ENCODE peak calls at places on chromosomes 3 and 15, in ten cellular contexts. P is heart left ventricle, H is breast epithelium, D is GM12878, I is IMR-90, C is suprapubic skin, M is psoas muscle, A is PC-9, T is tibial artery, X is body of pancreas. S is an unnamed sample. For H3K4me1, the result is how much of the 10 kb centered on the place peaks cover.

GRCh38 chr3:67655364-67656121 is 1.1 kb upstream of the SUCLG2 start:
- DNase-seq in I (no peak), A (no peak), H (no peak), P (no peak), T (no peak), D (peak), C (no peak), M (no peak), X (peak), S (peak)

GRCh38 chr3:33179132-33179531 is 39.5 kb downstream of the SUSD5 start:
- DNase-seq in C (no peak), P (no peak), X (no peak), M (no peak), A (no peak), H (no peak), I (no peak), D (no peak), T (no peak), S (no peak)

GRCh38 chr15:61974759-61975158 is 85.5 kb downstream of the VPS13C start:
- DNase-seq in M (no peak), D (no peak), C (no peak), P (no peak), I (peak), X (no peak), H (no peak), T (no peak), A (peak), S (no peak)

GRCh38 chr3:194993896-194994295 is 277.1 kb downstream of the XXYLT1 start:
- DNase-seq in I (no peak), H (no peak), X (no peak), A (no peak), D (no peak), P (no peak), C (peak), M (no peak), T (peak), S (no peak)

GRCh38 chr3:183353421-183353820 is 75.0 kb downstream of the MCF2L2 start:
- DNase-seq in M (no peak), I (no peak), D (no peak), A (no peak), X (no peak), T (no peak), H (no peak), C (no peak), P (no peak), S (no peak)

GRCh38 chr3:58231666-58232065 is 5.9 kb upstream of the ABHD6 start:
- DNase-seq in I (no peak), H (no peak), A (no peak), T (no peak), M (no peak), D (no peak), P (no peak), X (no peak), C (no peak), S (no peak)

GRCh38 chr3:184227481-184227935 is 1.9 kb upstream of the VWA5B2 start:
- DNase-seq in H (no peak), X (peak), C (no peak), D (no peak), I (no peak), M (no peak), P (no peak), A (no peak), T (no peak), S (peak)

GRCh38 chr3:171200052-171201029 is 173.8 kb upstream of the SLC2A2 start:
- DNase-seq in I (no peak), A (no peak), H (no peak), C (no peak), P (no peak), T (no peak), M (no peak), D (no peak), X (no peak), S (no peak)

GRCh38 chr3:111881480-111881879 is 22.4 kb downstream of the PHLDB2 start:
- DNase-seq in H (no peak), P (no peak), D (no peak), I (no peak), M (no peak), C (no peak), T (no peak), X (no peak), A (no peak), S (no peak)

GRCh38 chr3:29759443-29760033 is 478.7 kb downstream of the RBMS3 start:
- DNase-seq in T (no peak), A (no peak), P (no peak), H (no peak), M (peak), X (no peak), D (no peak), C (no peak), I (peak), S (no peak)

GRCh38 chr15:60370804-60371700 is 26.7 kb downstream of the ANXA2 start:
- DNase-seq in M (peak), P (peak), I (peak), C (peak), D (no peak), X (peak), H (peak), T (peak), A (peak), S (peak)

GRCh38 chr3:161607056-161607455 is 110.4 kb downstream of the OTOL1 start:
- DNase-seq in P (no peak), T (no peak), A (no peak), H (no peak), D (no peak), C (no peak), M (no peak), X (no peak), I (no peak), S (no peak)

GRCh38 chr3:151319613-151320012 is 3.0 kb upstream of the GPR87 start:
- DNase-seq in H (no peak), M (no peak), A (no peak), I (peak), C (no peak), D (no peak), T (no peak), X (no peak), P (no peak), S (no peak)

GRCh38 chr3:128786434-128787020 is 60.5 kb downstream of the RAB7A start:
- DNase-seq in A (no peak), H (no peak), M (no peak), P (no peak), C (no peak), D (no peak), X (no peak), T (no peak), I (peak), S (no peak)

GRCh38 chr3:58102371-58102750 is 94.1 kb downstream of the FLNB start:
- DNase-seq in I (no peak), H (no peak), T (no peak), A (no peak), C (no peak), X (no peak), D (no peak), M (no peak), P (no peak), S (no peak)

GRCh38 chr3:185722920-185723319 is 101.9 kb downstream of the IGF2BP2 start:
- DNase-seq in X (no peak), M (no peak), T (no peak), P (no peak), A (no peak), I (no peak), D (no peak), C (no peak), H (no peak), S (no peak)

GRCh38 chr3:64178419-64178818 is 46.8 kb downstream of the PRICKLE2 start:
- DNase-seq in X (no peak), M (no peak), H (no peak), P (no peak), C (no peak), T (no peak), I (no peak), D (no peak), A (no peak), S (no peak)

GRCh38 chr15:67917636-67918035 is 77.8 kb upstream of the RNU6-1 start:
- DNase-seq in D (no peak), C (no peak), X (no peak), T (no peak), A (no peak), H (no peak), M (no peak), I (no peak), P (no peak), S (no peak)

GRCh38 chr3:110069641-110070538 is 732.5 kb upstream of the DPPA4 start:
- DNase-seq in X (no peak), P (no peak), T (no peak), A (no peak), D (no peak), M (no peak), I (peak), H (no peak), C (no peak), S (no peak)

GRCh38 chr15:58742424-58743160 is 6.9 kb downstream of the ADAM10 start:
- DNase-seq in A (no peak), I (peak), D (no peak), M (no peak), C (no peak), P (no peak), X (no peak), T (no peak), H (no peak), S (no peak)

GRCh38 chr3:183295211-183295610 is 42.2 kb downstream of the B3GNT5 start:
- DNase-seq in M (peak), X (no peak), C (no peak), T (no peak), D (no peak), I (peak), A (peak), H (peak), P (peak), S (no peak)

GRCh38 chr3:64164309-64164708 is 61.0 kb downstream of the PRICKLE2 start:
- DNase-seq in D (no peak), M (no peak), P (no peak), X (no peak), T (no peak), I (no peak), C (no peak), H (no peak), A (no peak), S (no peak)

GRCh38 chr15:62464705-62465104 is 299.6 kb upstream of the C2CD4B start:
- DNase-seq in M (no peak), P (no peak), H (no peak), I (peak), D (no peak), T (peak), A (no peak), X (no peak), C (no peak), S (no peak)

GRCh38 chr3:194267744-194268658 is 83.1 kb downstream of the CPN2 start:
- DNase-seq in D (no peak), I (peak), H (peak), P (peak), C (peak), T (peak), M (peak), X (peak), A (no peak), S (no peak)

GRCh38 chr15:38597221-38597800 is 32.7 kb upstream of the RASGRP1 start:
- DNase-seq in A (no peak), T (no peak), C (no peak), X (no peak), D (no peak), P (no peak), M (no peak), I (no peak), H (no peak), S (no peak)

GRCh38 chr15:48719668-48720067 is 74.2 kb upstream of the FBN1 start:
- DNase-seq in D (no peak), T (no peak), P (no peak), H (no peak), M (no peak), I (no peak), C (no peak), X (no peak), A (no peak), S (no peak)

GRCh38 chr3:47851888-47852603 is 49.1 kb downstream of the DHX30 start:
- DNase-seq in M (no peak), D (no peak), A (no peak), I (no peak), C (no peak), X (no peak), P (no peak), H (no peak), T (no peak), S (no peak)

GRCh38 chr3:195873281-195873887 is 35.0 kb downstream of the TNK2 start:
- DNase-seq in X (no peak), H (no peak), M (no peak), C (no peak), P (no peak), D (no peak), I (no peak), T (no peak), A (no peak), S (peak)

GRCh38 chr3:71107926-71108325 is 475.6 kb downstream of the FOXP1 start:
- DNase-seq in H (no peak), M (no peak), I (peak), D (no peak), C (no peak), T (no peak), P (no peak), X (no peak), A (no peak), S (no peak)

GRCh38 chr3:124386006-124386405 is 344.2 kb upstream of the UMPS start:
- DNase-seq in A (no peak), I (no peak), X (no peak), M (no peak), P (no peak), T (no peak), H (no peak), D (no peak), C (no peak), S (peak)

GRCh38 chr3:128824132-128824850 is 55.1 kb upstream of the ACAD9 start:
- DNase-seq in M (peak), T (no peak), I (no peak), H (no peak), A (no peak), P (no peak), C (no peak), D (no peak), X (no peak), S (no peak)

GRCh38 chr3:126607214-126607908 is 47.6 kb downstream of the TXNRD3 start:
- DNase-seq in H (no peak), C (no peak), X (no peak), P (no peak), T (no peak), M (no peak), A (peak), D (no peak), I (peak), S (no peak)

GRCh38 chr3:144189044-144189443 is 217.4 kb downstream of the DIPK2A start:
- DNase-seq in M (no peak), X (no peak), D (no peak), T (no peak), A (no peak), I (peak), H (no peak), P (no peak), C (no peak), S (no peak)

GRCh38 chr3:160929595-160929994 is 173.6 kb downstream of the PPM1L start:
- DNase-seq in D (no peak), H (no peak), I (no peak), M (peak), T (peak), P (peak), A (no peak), X (peak), C (no peak), S (peak)

GRCh38 chr3:144865886-144866285 is 894.3 kb downstream of the DIPK2A start:
- DNase-seq in I (no peak), A (no peak), M (no peak), H (no peak), T (no peak), D (no peak), X (no peak), C (no peak), P (no peak), S (no peak)

GRCh38 chr3:177195941-177196472 is 1.3 kb downstream of the TBL1XR1 start:
- DNase-seq in X (no peak), H (no peak), C (no peak), T (no peak), A (no peak), M (no peak), P (no peak), I (no peak), D (no peak), S (no peak)

GRCh38 chr3:187678869-187679268 is 8.7 kb upstream of the SST start:
- DNase-seq in T (no peak), X (peak), P (peak), M (no peak), C (no peak), H (no peak), I (peak), A (no peak), D (no peak), S (no peak)

GRCh38 chr3:127262533-127262932 is 25.3 kb downstream of the PRR20G start:
- DNase-seq in P (no peak), A (no peak), H (no peak), X (no peak), D (no peak), C (no peak), I (no peak), M (no peak), T (no peak), S (no peak)

GRCh38 chr3:61975199-61975598 is 398.2 kb downstream of the FEZF2 start:
- DNase-seq in P (no peak), T (no peak), C (no peak), I (peak), M (no peak), H (no peak), X (no peak), A (no peak), D (no peak), S (no peak)

GRCh38 chr3:134008630-134009156 is 21.0 kb downstream of the SLCO2A1 start:
- DNase-seq in I (peak), M (no peak), H (no peak), C (no peak), T (no peak), A (peak), X (no peak), D (no peak), P (peak), S (no peak)

GRCh38 chr3:14957163-14957562 is 9.8 kb downstream of the NR2C2 start:
- DNase-seq in C (no peak), X (no peak), T (no peak), H (no peak), D (no peak), I (no peak), A (no peak), M (no peak), P (no peak), S (no peak)
- H3K4me1 ChIP-seq in C (under half), X (under half), T (under half), H (under half), D (under half), I (under half), A (under half), M (under half), P (under half), S (under half)

DNA sequence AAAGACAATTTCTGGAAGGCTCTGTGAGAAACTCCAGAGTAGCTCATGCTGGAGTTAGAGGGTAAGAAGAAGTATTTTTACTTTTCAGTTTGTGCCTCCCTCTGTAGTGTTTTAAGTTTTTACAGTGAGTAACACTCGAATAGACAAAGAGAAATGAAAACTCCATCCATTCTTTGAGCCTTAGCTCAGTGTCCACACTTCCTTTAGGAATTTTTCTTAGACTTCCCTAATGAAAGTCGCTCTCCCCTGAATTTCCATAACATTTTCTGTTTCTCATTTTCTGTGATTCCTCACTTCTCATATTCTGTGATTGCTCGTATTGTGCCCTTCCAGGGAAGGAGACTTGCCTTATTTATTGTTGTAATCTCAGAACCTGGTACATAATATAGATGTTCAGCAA is 2.1 kb downstream of the BLOC1S6 start:
- DNase-seq in M (no peak), H (no peak), D (no peak), I (peak), A (no peak), P (no peak), C (no peak), X (no peak), T (no peak), S (no peak)
- H3K4me3 ChIP-seq in M (peak), H (no peak), D (peak), I (peak), A (no peak), P (no peak), C (peak), X (no peak), T (no peak), S (no peak)

GRCh38 chr15:41801850-41802455 is 25.9 kb upstream of the JMJD7 start:
- DNase-seq in I (peak), X (no peak), M (no peak), A (no peak), D (no peak), H (no peak), P (no peak), C (no peak), T (no peak), S (no peak)

GRCh38 chr15:41806291-41807181 is 21.4 kb upstream of the JMJD7 start:
- DNase-seq in P (peak), I (no peak), M (no peak), H (no peak), T (no peak), X (no peak), C (no peak), D (no peak), A (no peak), S (no peak)

GRCh38 chr15:41805711-41806110 is 22.2 kb upstream of the JMJD7 start:
- DNase-seq in P (no peak), C (no peak), T (no peak), I (no peak), A (no peak), H (no peak), X (no peak), D (no peak), M (no peak), S (no peak)

GRCh38 chr15:41804361-41804760 is 23.5 kb upstream of the JMJD7 start:
- DNase-seq in D (no peak), I (no peak), M (no peak), C (no peak), P (no peak), A (no peak), T (no peak), H (no peak), X (no peak), S (no peak)

GRCh38 chr15:41804920-41805666 is 22.8 kb upstream of the JMJD7 start:
- DNase-seq in H (no peak), M (no peak), D (no peak), T (no peak), I (no peak), C (no peak), X (no peak), A (no peak), P (no peak), S (no peak)
- H3K4me1 ChIP-seq in H (under half), M (under half), D (under half), T (under half), I (under half), C (half or more), X (under half), A (under half), P (under half), S (under half)

GRCh38 chr15:42273099-42273899 is at the start of the genes GANC and TMEM87A:
- DNase-seq in M (peak), P (peak), H (peak), T (peak), I (peak), D (peak), A (peak), C (peak), X (peak), S (peak)

GRCh38 chr15:42272768-42273098 is 268 bp upstream of the GANC start:
- DNase-seq in H (no peak), D (no peak), A (no peak), T (no peak), I (no peak), P (no peak), C (no peak), M (no peak), X (no peak), S (no peak)

GRCh38 chr15:42270551-42270950 is 2.5 kb upstream of the GANC start:
- DNase-seq in C (no peak), I (no peak), M (no peak), X (no peak), A (peak), T (no peak), D (no peak), H (no peak), P (no peak), S (no peak)

GRCh38 chr15:42273900-42274692 is 863 bp upstream of the TMEM87A start:
- DNase-seq in T (peak), I (peak), M (peak), A (peak), H (peak), C (peak), D (peak), X (peak), P (peak), S (peak)

DNA sequence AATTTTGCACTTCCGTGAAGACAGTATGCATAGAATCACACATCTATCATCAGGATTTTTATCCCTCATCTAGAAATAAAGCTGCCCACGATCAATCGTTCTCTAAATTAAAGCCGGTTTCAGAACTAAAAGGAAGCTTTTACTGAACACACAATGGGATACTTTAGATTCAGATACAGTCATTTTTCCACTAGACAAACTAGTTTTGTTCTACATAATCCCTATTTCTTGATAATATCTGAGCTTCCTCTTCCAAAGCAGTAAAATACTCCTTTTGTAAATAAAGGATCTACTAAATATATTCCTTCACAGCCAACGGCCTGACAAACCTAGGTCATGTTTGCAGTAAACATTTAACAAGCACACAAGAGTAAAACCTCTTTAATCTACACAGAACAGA is 2.0 kb upstream of the GANC start:
- DNase-seq in I (no peak), H (no peak), D (no peak), X (no peak), A (no peak), M (no peak), C (no peak), P (no peak), T (no peak), S (peak)
- H3K4me3 ChIP-seq in I (no peak), H (peak), D (peak), X (no peak), A (no peak), M (peak), C (peak), P (no peak), T (no peak), S (no peak)

GRCh38 chr15:64460206-64460736 is at the start of gene ZNF609:
- DNase-seq in C (peak), P (peak), T (peak), D (no peak), I (peak), H (peak), A (peak), M (peak), X (peak), S (peak)
- H3K4me1 ChIP-seq in C (half or more), P (under half), T (under half), D (under half), I (under half), H (under half), A (under half), M (half or more), X (half or more), S (under half)

S was measured in mucosa of descending colon.